ENCODE peak calls at places on chromosomes 5 and 9, in seven cellular contexts. H is endothelial cell of umbilical vein, E is trophoblast cell, M is neural progenitor cell, X is fibroblast of lung, U is GM23338, A is osteoblast. S is an unnamed sample.

GRCh38 chr5:373710-374602 is 52.4 kb downstream of the AHRR start:
- DNase-seq in M (peak; percentile 64), X (peak; percentile 53), U (peak; percentile 52), E (peak; percentile 38), A (peak; percentile 99), H (peak; percentile 66), S (peak; percentile 46)

GRCh38 chr9:136329211-136329627 is 1.9 kb downstream of the GPSM1 start:
- DNase-seq in U (no peak), E (no peak), X (no peak), M (no peak), A (peak; percentile 96), H (no peak), S (no peak)

GRCh38 chr5:157626831-157627230 is 25.4 kb downstream of the SOX30 start:
- DNase-seq in H (no peak), E (peak; percentile 96), U (no peak), M (no peak), A (no peak), X (no peak), S (no peak)

GRCh38 chr9:105296445-105296844 is 52.0 kb downstream of the SLC44A1 start:
- DNase-seq in M (no peak), E (no peak), X (no peak), A (no peak), U (no peak), H (no peak), S (no peak)

GRCh38 chr9:89658931-89659330 is 54.1 kb downstream of the GADD45G start:
- DNase-seq in M (no peak), H (no peak), E (no peak), A (no peak), U (no peak), X (no peak), S (no peak)

GRCh38 chr9:137671196-137671538 is 52.4 kb downstream of the EHMT1 start:
- DNase-seq in X (no peak), U (no peak), H (no peak), E (no peak), M (no peak), A (no peak), S (no peak)

GRCh38 chr9:71249729-71250317 is 128.4 kb upstream of the TRPM3 start:
- DNase-seq in M (peak; percentile 82), E (peak; percentile 76), X (peak; percentile 75), A (peak; percentile 21), U (peak; percentile 75), H (peak; percentile 78), S (peak; percentile 47)

GRCh38 chr5:177194278-177194677 is 60.7 kb downstream of the NSD1 start:
- DNase-seq in U (peak; percentile 37), X (peak; percentile 88), E (peak; percentile 94), M (no peak), A (peak; percentile 79), H (peak; percentile 79), S (peak; percentile 95)

GRCh38 chr5:146724975-146725374 is 153.6 kb downstream of the PPP2R2B start:
- DNase-seq in M (no peak), E (peak; percentile 11), A (no peak), X (peak; percentile 9), H (no peak), U (no peak), S (peak; percentile 49)

GRCh38 chr9:36194326-36195000 is 3.7 kb downstream of the CLTA start:
- DNase-seq in E (no peak), M (no peak), A (peak; percentile 50), H (no peak), U (no peak), X (peak; percentile 28), S (no peak)

GRCh38 chr9:18791074-18791473 is 241.9 kb downstream of the SAXO1 start:
- DNase-seq in M (peak; percentile 81), A (no peak), X (peak; percentile 28), E (peak; percentile 67), H (no peak), U (peak; percentile 91), S (no peak)

GRCh38 chr5:93809430-93809829 is 68.0 kb upstream of the POU5F2 start:
- DNase-seq in M (no peak), A (no peak), H (no peak), E (no peak), X (no peak), U (no peak), S (no peak)

GRCh38 chr5:54480296-54480695 is 24.8 kb downstream of the HSPB3 start:
- DNase-seq in A (no peak), H (no peak), X (no peak), E (no peak), U (no peak), M (no peak), S (peak; percentile 35)

GRCh38 chr5:178625679-178626483 is 969 bp downstream of the CLK4 start:
- DNase-seq in E (peak; percentile 20), A (peak; percentile 70), M (no peak), U (peak; percentile 24), X (peak; percentile 45), H (no peak), S (peak; percentile 46)

GRCh38 chr9:121700831-121701419 is 49.5 kb downstream of the DAB2IP start:
- DNase-seq in E (no peak), A (peak; percentile 59), U (no peak), X (no peak), M (no peak), H (peak; percentile 55), S (no peak)
- H3K79me2 ChIP-seq in E (peaks cover 2% of the 10 kb centered on the region), A (peaks cover 44% of the 10 kb centered on the region), U (peaks cover 51% of the 10 kb centered on the region), X (peaks cover 3% of the 10 kb centered on the region), M (peaks cover 66% of the 10 kb centered on the region), H (peaks cover 36% of the 10 kb centered on the region), S (peaks cover 64% of the 10 kb centered on the region)

GRCh38 chr9:132020272-132020671 is 59.4 kb downstream of the MED27 start:
- DNase-seq in A (no peak), U (no peak), M (no peak), H (peak; percentile 36), E (no peak), X (no peak), S (no peak)
- H3K79me2 ChIP-seq in A (peaks cover 94% of the 10 kb centered on the region), U (peaks cover 65% of the 10 kb centered on the region), M (peaks cover 20% of the 10 kb centered on the region), H (no peaks in the 10 kb centered on the region), E (no peaks in the 10 kb centered on the region), X (peaks cover 7% of the 10 kb centered on the region), S (peaks cover 56% of the 10 kb centered on the region)

GRCh38 chr5:17278931-17279330 is 61.5 kb downstream of the BASP1 start:
- DNase-seq in U (no peak), X (no peak), A (no peak), M (no peak), E (no peak), H (no peak), S (no peak)
- H3K79me2 ChIP-seq in U (peaks cover 8% of the 10 kb centered on the region), X (peaks cover 3% of the 10 kb centered on the region), A (peaks cover 16% of the 10 kb centered on the region), M (peaks cover 12% of the 10 kb centered on the region), E (no peaks in the 10 kb centered on the region), H (peaks cover 6% of the 10 kb centered on the region), S (peaks cover 24% of the 10 kb centered on the region)

DNA sequence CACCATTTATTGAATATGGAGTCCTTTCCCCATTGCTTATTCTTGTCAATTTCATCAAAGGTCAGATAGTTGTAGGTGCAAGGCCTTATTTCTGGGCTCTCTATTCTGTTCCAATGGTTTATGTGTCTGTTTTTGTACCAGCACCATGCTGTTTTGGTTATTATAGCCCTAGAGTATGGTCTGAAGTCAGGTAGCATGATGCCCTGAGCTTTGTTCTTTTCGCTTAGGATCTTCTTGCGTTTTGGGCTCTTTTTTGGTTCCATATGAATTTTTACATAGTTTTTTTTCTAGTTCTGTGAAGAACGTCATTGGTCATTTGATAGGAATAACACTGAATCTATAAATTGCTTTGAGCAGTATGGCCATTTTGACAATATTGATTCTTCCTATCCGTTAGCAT is 40.2 kb upstream of the IFNE start:
- DNase-seq in H (no peak), X (no peak), E (no peak), U (no peak), A (no peak), M (no peak), S (no peak)
- H3K79me2 ChIP-seq in H (peaks cover 99% of the 10 kb centered on the region), X (peaks cover 65% of the 10 kb centered on the region), E (no peaks in the 10 kb centered on the region), U (peaks cover 6% of the 10 kb centered on the region), A (peaks cover 100% of the 10 kb centered on the region), M (no peaks in the 10 kb centered on the region), S (peaks cover 100% of the 10 kb centered on the region)

GRCh38 chr5:68221488-68221887 is 5.9 kb downstream of the PIK3R1 start:
- DNase-seq in A (no peak), M (no peak), X (no peak), E (peak; percentile 45), H (no peak), U (no peak), S (no peak)
- H3K79me2 ChIP-seq in A (peaks cover 87% of the 10 kb centered on the region), M (peaks cover 64% of the 10 kb centered on the region), X (peaks cover 76% of the 10 kb centered on the region), E (peaks cover 12% of the 10 kb centered on the region), H (peaks cover 71% of the 10 kb centered on the region), U (peaks cover 42% of the 10 kb centered on the region), S (peaks cover 88% of the 10 kb centered on the region)

DNA sequence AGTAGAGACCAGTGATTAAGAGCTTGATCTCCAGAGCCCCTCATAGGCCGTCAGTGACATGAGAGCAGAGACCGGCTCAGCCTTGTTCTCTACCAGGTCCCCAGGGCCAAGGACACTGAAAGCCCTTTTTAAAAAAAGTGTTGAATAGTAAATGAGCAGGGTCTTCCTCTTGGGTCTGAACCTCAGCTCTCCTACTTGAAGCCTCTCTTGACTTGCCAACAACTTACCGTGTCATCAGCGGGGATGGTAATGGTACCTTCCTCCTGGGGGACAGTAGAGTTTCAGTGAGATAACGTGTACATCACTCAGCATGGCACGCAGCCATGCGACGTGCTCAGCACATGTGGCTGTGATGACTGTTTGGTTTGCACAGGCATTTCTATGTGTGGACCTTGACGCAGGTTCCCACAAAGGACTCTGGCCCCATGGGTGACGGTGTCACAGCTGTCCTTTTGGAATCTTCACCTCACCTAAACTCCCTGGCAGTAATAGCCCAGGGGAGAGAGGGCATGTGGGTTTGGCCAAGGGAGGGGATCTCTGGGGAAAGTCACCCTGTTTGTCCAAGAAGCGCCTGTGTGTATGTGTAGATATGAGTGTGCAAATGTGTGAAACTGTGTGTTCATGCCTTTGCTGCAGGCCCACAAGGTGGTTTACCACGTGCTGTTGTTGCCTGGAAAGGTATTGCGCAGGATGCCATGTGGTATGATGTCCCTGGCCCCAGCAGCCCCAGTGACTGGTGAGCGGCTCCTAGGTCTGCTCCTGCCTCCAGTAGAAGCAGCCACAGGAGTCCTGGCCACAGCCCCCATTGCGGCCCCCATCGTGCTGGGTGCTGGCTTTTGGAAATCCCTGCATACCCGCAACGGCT is 18.7 kb downstream of the ERGIC1 start:
- DNase-seq in E (peak; percentile 78), M (no peak), H (no peak), U (no peak), X (peak; percentile 52), A (peak; percentile 61), S (no peak)
- H3K79me2 ChIP-seq in E (no peaks in the 10 kb centered on the region), M (peaks cover 60% of the 10 kb centered on the region), H (peaks cover 62% of the 10 kb centered on the region), U (peaks cover 96% of the 10 kb centered on the region), X (peaks cover 81% of the 10 kb centered on the region), A (peaks cover 91% of the 10 kb centered on the region), S (peaks cover 96% of the 10 kb centered on the region)